ENCODE peak calls at places on chromosome 20, in five cellular contexts. E is endothelial cell of umbilical vein, S is fibroblast of lung, I is HCT116, A is PC-3. J is an unnamed sample. For H3K4me1, the result is how much of the 10 kb centered on the place peaks cover.

GRCh38 chr20:47765715-47766594 is 19.3 kb downstream of the SULF2 start:
- DNase-seq in E (peak), S (peak), I (no peak), A (no peak), J (peak)

GRCh38 chr20:40293740-40294139 is 395.3 kb downstream of the MAFB start:
- DNase-seq in E (peak), S (no peak), I (no peak), A (no peak), J (peak)

GRCh38 chr20:62938105-62938888 is at the start of gene GID8:
- DNase-seq in E (peak), S (peak), I (no peak), A (peak), J (peak)

GRCh38 chr20:19024296-19025035 is 188.0 kb upstream of the SLC24A3 start:
- DNase-seq in E (no peak), S (no peak), I (no peak), A (no peak), J (no peak)

GRCh38 chr20:62381842-62382241 is 5.1 kb upstream of the RPS21 start:
- DNase-seq in E (no peak), S (no peak), I (no peak), A (no peak), J (no peak)

GRCh38 chr20:21529863-21530262 is 16.0 kb upstream of the NKX2-2 start:
- DNase-seq in E (no peak), S (no peak), I (peak), A (peak), J (no peak)

GRCh38 chr20:57773059-57773815 is 63.4 kb upstream of the PMEPA1 start:
- DNase-seq in E (no peak), S (no peak), I (no peak), A (no peak), J (no peak)

GRCh38 chr20:44805335-44805734 is 5.0 kb downstream of the RIMS4 start:
- DNase-seq in E (no peak), S (no peak), I (no peak), A (no peak), J (no peak)

GRCh38 chr20:45368221-45368980 is 5.4 kb downstream of the SYS1 start:
- DNase-seq in E (no peak), S (no peak), I (no peak), A (no peak), J (no peak)

GRCh38 chr20:20018366-20018765 is 1.2 kb downstream of the NAA20 start:
- DNase-seq in E (no peak), S (no peak), I (no peak), A (peak), J (no peak)

GRCh38 chr20:39036851-39037250 is 74.7 kb downstream of the DHX35 start:
- DNase-seq in E (no peak), S (peak), I (no peak), A (no peak), J (no peak)

GRCh38 chr20:32019563-32020463 is 9.6 kb downstream of the CCM2L start:
- DNase-seq in E (no peak), S (no peak), I (no peak), A (no peak), J (peak)

GRCh38 chr20:45545754-45546453 is 1.3 kb downstream of the EPPIN start:
- DNase-seq in E (no peak), S (peak), I (peak), A (peak), J (peak)

GRCh38 chr20:17662333-17663039 is 19.6 kb downstream of the RRBP1 start:
- DNase-seq in E (no peak), S (peak), I (no peak), A (no peak), J (peak)

GRCh38 chr20:64102647-64103354 is 4.6 kb downstream of the NPBWR2 start:
- DNase-seq in E (no peak), S (no peak), I (no peak), A (no peak), J (no peak)

GRCh38 chr20:62776692-62777527 is 19.4 kb upstream of the MRGBP start:
- DNase-seq in E (no peak), S (no peak), I (peak), A (peak), J (no peak)

GRCh38 chr20:57392512-57393271 is 1.5 kb downstream of the RBM38 start:
- DNase-seq in E (no peak), S (no peak), I (no peak), A (no peak), J (no peak)

GRCh38 chr20:14889503-14890125 is 552.2 kb upstream of the FLRT3 start:
- DNase-seq in E (no peak), S (no peak), I (no peak), A (no peak), J (no peak)

GRCh38 chr20:52814371-52814770 is 157.8 kb upstream of the TSHZ2 start:
- DNase-seq in E (no peak), S (no peak), I (no peak), A (no peak), J (no peak)
- TF ChIP-seq EZH2 in E (no peak), S (no peak), I (no peak), A (no peak), J (no peak)

DNA sequence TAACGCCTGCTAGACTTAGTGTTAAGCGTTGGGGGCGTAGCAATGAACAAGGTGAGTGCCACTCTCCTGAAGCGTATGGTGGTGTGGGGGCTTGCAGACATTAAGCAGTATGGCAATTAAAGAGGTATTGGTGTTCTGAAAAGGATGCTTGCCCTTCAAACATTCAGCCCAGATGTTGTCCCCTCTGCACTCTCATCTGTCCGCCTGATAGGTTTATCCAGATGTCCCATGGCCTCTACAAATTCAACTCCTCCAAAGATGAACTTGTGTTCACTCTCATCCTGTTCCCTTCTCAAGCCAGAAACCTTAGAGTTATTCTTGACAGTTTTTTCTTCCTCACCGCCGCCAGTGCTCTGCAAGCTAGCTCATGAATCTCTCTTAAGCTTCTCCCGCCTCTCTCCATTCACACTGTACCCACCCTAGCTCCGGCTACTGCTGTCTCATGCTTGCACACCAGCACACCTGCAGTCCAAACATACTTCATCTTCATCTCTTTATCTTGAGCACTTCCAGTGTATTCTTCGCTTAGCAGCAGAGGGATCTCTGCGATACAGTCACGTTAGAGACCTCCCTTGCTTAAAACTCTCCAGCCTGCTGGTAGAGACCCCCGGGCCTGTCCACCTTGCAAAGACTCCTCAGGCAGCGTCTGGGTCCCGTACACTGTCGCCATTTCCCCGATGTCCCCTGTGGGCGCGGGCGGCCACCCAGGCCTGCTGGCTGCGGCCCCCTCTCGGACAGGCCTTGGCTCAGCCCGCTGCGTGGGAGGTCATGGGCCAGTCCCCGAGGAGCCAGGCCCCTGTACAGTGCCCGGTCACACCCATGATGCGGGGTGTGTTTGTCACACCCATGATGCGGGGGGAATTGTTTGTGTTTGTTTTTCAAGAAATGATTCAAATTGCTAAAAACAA is 962 bp downstream of the DDX27 start:
- DNase-seq in E (no peak), S (no peak), I (no peak), A (peak), J (peak)
- H3K27ac ChIP-seq in E (peak), S (peak), I (peak), A (peak), J (no peak)

DNA sequence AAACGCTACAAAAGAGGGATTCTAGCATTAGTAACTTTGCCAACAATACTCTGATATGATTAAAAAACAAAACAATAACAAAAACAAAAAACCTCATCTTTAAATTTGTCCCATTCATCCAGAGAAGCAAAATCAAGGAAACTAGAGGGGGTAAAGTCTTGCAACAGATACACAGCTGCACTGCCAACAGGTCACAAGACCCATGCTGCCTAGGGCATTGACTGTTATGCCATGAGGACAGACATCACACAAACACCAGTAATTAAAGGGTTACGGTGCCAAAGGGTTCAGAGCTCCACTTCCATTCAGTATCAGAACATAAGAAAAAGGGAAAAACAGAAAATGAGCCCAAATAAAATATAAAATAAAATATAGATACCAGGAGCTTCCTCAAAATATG is 1.6 kb downstream of the TBC1D20 start:
- DNase-seq in E (no peak), S (peak), I (no peak), A (no peak), J (peak)
- H3K4me1 ChIP-seq in E (under half), S (under half), I (under half), A (under half), J (under half)

DNA sequence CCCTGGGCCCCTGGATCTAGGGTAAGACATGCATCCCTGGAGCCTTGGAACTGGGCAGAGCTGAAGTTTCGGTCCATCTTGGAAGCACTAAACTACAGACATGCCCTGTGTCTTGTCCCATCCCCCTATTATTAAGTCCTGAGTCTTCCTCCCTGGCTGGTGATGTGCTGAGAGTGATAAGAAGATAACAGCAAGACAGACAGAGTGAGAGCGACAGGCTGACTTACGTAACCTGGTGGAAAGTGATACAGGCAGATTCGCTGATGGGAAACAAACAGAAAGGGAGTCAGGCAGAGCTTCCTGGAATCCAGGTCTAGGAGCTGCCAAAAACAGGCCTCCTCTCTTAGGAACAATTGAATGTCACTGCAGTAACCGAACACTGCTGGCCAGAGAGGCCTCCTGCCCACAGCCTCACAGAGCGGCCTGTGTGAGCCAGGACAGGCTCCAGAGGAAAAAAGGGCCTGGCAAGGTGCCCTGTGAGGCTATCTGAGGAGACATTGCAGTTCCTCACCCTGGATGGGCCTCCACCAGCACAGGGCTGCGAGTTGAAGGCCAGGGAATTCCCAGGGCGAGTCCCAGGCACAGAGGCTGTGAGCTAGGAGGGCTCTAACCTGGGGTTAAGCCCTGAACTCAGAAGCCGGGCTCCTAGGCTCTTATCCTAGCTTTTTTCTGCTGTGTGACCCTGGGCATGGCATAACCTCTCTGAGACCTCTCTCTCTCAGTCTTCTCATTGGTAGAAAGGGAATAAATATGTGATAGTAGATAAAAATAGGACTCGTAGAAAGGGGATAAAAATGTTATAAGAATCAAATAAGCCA is 34.2 kb upstream of the B4GALT5 start:
- DNase-seq in E (peak), S (peak), I (no peak), A (no peak), J (peak)
- TF ChIP-seq EZH2 in E (no peak), S (no peak), I (no peak), A (no peak), J (no peak)

GRCh38 chr20:35762461-35762860 is 9.4 kb upstream of the PHF20 start:
- DNase-seq in E (no peak), S (no peak), I (no peak), A (no peak), J (no peak)
- H3K27ac ChIP-seq in E (no peak), S (no peak), I (no peak), A (no peak), J (no peak)